ENCODE peak calls at places on chromosomes 1 and 21, in four cellular contexts. R, D, F and V are unnamed samples.

GRCh38 chr1:50971748-50972305 is 1.8 kb downstream of the CDKN2C start:
- DNase-seq in R (no peak), D (no peak), F (no peak), V (peak; percentile 21)

GRCh38 chr1:156910309-156910782 is 10.1 kb upstream of the LRRC71 start:
- DNase-seq in R (peak; percentile 59), D (no peak), F (peak; percentile 91), V (no peak)

GRCh38 chr1:112673589-112674439 is 645 bp upstream of the MOV10 start:
- DNase-seq in R (no peak), D (peak; percentile 82), F (no peak), V (peak; percentile 79)

GRCh38 chr1:156504062-156504813 is 3.7 kb upstream of the MEF2D start:
- DNase-seq in R (no peak), D (peak; percentile 33), F (no peak), V (no peak)

GRCh38 chr1:25889470-25889869 is 14.0 kb upstream of the PAQR7 start:
- DNase-seq in R (no peak), D (no peak), F (no peak), V (no peak)

GRCh38 chr1:80457409-80457808 is 1343.3 kb upstream of the ADGRL2 start:
- DNase-seq in R (no peak), D (no peak), F (peak; percentile 5), V (no peak)

GRCh38 chr1:115867216-115867615 is 26.3 kb upstream of the NHLH2 start:
- DNase-seq in R (no peak), D (peak; percentile 20), F (no peak), V (no peak)

GRCh38 chr21:41217656-41218380 is 49.9 kb downstream of the BACE2 start:
- DNase-seq in R (no peak), D (peak; percentile 50), F (peak; percentile 49), V (no peak)

GRCh38 chr21:45590726-45591618 is 48.7 kb upstream of the SLC19A1 start:
- DNase-seq in R (peak; percentile 39), D (peak; percentile 49), F (no peak), V (no peak)

GRCh38 chr1:89850844-89851410 is 30.1 kb downstream of the LRRC8D start:
- DNase-seq in R (no peak), D (peak; percentile 30), F (no peak), V (no peak)